ENCODE peak calls at places on chromosome 19, in eight cellular contexts. E, K, M, T, L, V, X and R are unnamed samples.

GRCh38 chr19:35729763-35730162 is 12.0 kb downstream of the KMT2B start:
- DNase-seq in T (peak; percentile 62), E (no peak), K (no peak), M (no peak), V (peak; percentile 82), X (no peak), L (no peak), R (no peak)

GRCh38 chr19:31715249-31715944 is 366.2 kb upstream of the TSHZ3 start:
- DNase-seq in M (no peak), T (no peak), K (no peak), E (no peak), V (no peak), X (no peak), L (no peak), R (no peak)

GRCh38 chr19:11089254-11090013 is at the start of gene LDLR:
- DNase-seq in K (peak; percentile 95), T (peak; percentile 92), E (peak; percentile 86), V (peak; percentile 88), L (peak; percentile 90), X (peak; percentile 86), M (peak; percentile 90), R (peak; percentile 78)

GRCh38 chr19:4295972-4296771 is 6.0 kb downstream of the TMIGD2 start:
- DNase-seq in L (no peak), T (no peak), V (peak; percentile 6), E (no peak), X (no peak), M (no peak), K (no peak), R (no peak)

GRCh38 chr19:35236638-35237400 is 8.3 kb upstream of the FAM187B start:
- DNase-seq in X (peak; percentile 21), L (no peak), M (no peak), E (no peak), T (no peak), V (no peak), K (peak; percentile 30), R (no peak)

GRCh38 chr19:11225815-11226214 is 13.6 kb upstream of the ANGPTL8 start:
- DNase-seq in M (no peak), K (no peak), T (no peak), X (no peak), V (peak; percentile 62), L (no peak), E (no peak), R (no peak)

GRCh38 chr19:44603201-44603945 is 10.0 kb upstream of the IGSF23 start:
- DNase-seq in T (no peak), X (no peak), K (no peak), L (no peak), V (peak; percentile 90), M (peak; percentile 99), E (no peak), R (no peak)

GRCh38 chr19:41206456-41206855 is 12.6 kb upstream of the AXL start:
- DNase-seq in M (no peak), V (peak; percentile 52), E (no peak), K (no peak), T (no peak), L (no peak), X (no peak), R (no peak)

GRCh38 chr19:46660601-46661019 is 372 bp downstream of the DACT3 start:
- DNase-seq in T (no peak), K (no peak), V (no peak), M (no peak), X (peak; percentile 52), L (peak; percentile 53), E (no peak), R (no peak)

GRCh38 chr19:1833540-1833939 is 14.7 kb downstream of the REXO1 start:
- DNase-seq in V (no peak), X (no peak), L (no peak), M (no peak), T (no peak), E (no peak), K (no peak), R (no peak)

GRCh38 chr19:19120308-19121156 is 17.7 kb downstream of the TMEM161A start:
- DNase-seq in V (peak; percentile 72), K (no peak), L (peak; percentile 55), M (peak; percentile 62), T (peak; percentile 95), X (no peak), E (peak; percentile 95), R (no peak)
- H3K27ac ChIP-seq in V (no peak overlapping the region), K (no peak overlapping the region), L (no peak overlapping the region), M (no peak overlapping the region), T (peak overlapping the region; percentile 75), X (no peak overlapping the region), E (peak overlapping the region; percentile 70), R (no peak overlapping the region)

GRCh38 chr19:49407079-49407478 is 16.2 kb downstream of the PTH2 start:
- DNase-seq in M (no peak), E (no peak), K (no peak), L (no peak), X (no peak), V (peak; percentile 57), T (no peak), R (no peak)

GRCh38 chr19:49411681-49412321 is 11.4 kb downstream of the PTH2 start:
- DNase-seq in K (no peak), L (no peak), V (peak; percentile 82), E (no peak), X (no peak), M (no peak), T (no peak), R (no peak)

GRCh38 chr19:49409441-49410029 is 13.7 kb downstream of the PTH2 start:
- DNase-seq in X (no peak), V (peak; percentile 46), T (no peak), K (no peak), L (no peak), E (no peak), M (no peak), R (no peak)

GRCh38 chr19:49407482-49408015 is 15.7 kb downstream of the PTH2 start:
- DNase-seq in T (no peak), M (no peak), L (no peak), V (no peak), E (no peak), K (no peak), X (no peak), R (no peak)

DNA sequence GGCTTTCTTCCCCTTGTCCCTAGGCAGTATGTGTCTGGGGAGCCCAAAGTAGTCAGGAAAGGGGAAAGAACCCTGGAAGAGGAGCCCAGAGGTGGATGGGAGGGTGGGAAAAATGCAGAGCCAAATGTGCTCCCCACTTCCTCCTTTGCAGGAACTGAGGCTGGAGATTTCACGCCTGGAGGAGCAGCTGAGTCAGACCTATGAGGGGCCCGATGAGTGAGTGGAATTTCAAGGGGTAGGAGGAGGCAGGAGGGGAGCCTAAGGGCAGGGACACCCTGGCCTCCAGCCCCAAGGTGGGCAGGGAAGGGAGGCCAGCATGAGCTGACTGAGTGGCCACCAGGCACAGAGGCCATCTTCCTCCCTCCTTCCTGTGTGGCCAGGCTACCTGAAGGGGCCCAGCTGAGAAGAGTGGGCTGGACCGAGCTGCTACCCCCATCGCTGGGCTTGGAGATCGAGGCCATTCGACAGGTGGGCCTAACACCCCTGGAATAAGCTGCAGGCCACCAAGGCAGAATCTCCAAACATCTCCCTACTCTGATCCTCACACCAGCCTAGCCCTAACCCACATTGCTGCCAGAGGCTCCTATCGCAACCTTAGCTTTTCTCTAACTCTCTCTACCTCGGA is 14.3 kb downstream of the PTH2 start:
- DNase-seq in K (no peak), E (no peak), M (no peak), T (no peak), V (peak; percentile 63), X (no peak), L (no peak), R (no peak)
- H3K27ac ChIP-seq in K (no peak overlapping the region), E (no peak overlapping the region), M (no peak overlapping the region), T (no peak overlapping the region), V (no peak overlapping the region), X (no peak overlapping the region), L (no peak overlapping the region), R (no peak overlapping the region)

GRCh38 chr19:813359-814107 is 8.2 kb downstream of the PLPPR3 start:
- DNase-seq in X (no peak), T (no peak), E (no peak), V (peak; percentile 90), L (peak; percentile 22), K (no peak), M (no peak), R (no peak)

GRCh38 chr19:814108-815078 is 7.4 kb downstream of the PLPPR3 start:
- DNase-seq in E (no peak), M (no peak), V (peak; percentile 91), T (no peak), L (peak; percentile 27), X (no peak), K (no peak), R (no peak)

GRCh38 chr19:815079-815774 is 6.5 kb downstream of the PLPPR3 start:
- DNase-seq in M (no peak), X (no peak), T (no peak), K (no peak), E (no peak), V (no peak), L (peak; percentile 30), R (no peak)

GRCh38 chr19:815775-816499 is 5.8 kb downstream of the PLPPR3 start:
- DNase-seq in V (peak; percentile 80), M (no peak), L (no peak), K (no peak), X (no peak), E (no peak), T (no peak), R (no peak)

DNA sequence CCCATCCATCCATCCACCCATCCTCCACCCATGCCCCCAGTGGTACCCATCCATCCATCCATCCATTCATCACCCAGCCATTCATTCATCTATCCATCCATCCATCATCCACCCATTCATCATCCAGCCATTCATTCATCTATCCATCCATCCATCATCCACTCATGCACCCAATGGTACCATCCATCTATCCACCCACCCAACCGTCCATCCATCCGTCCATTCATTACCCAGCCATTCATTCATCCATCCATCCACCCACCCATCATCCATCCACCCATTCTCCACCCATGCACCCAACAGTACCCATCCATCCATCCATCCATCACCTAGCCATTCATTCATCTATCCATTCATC is 5.3 kb downstream of the PLPPR3 start:
- DNase-seq in E (no peak), M (no peak), K (no peak), L (no peak), T (no peak), X (no peak), V (no peak), R (no peak)
- H3K27ac ChIP-seq in E (no peak overlapping the region), M (no peak overlapping the region), K (no peak overlapping the region), L (no peak overlapping the region), T (no peak overlapping the region), X (no peak overlapping the region), V (no peak overlapping the region), R (no peak overlapping the region)

GRCh38 chr19:17109962-17110598 is 34.5 kb downstream of the MYO9B start:
- DNase-seq in K (no peak), T (no peak), X (peak; percentile 88), L (peak; percentile 70), M (no peak), V (peak; percentile 82), E (no peak), R (no peak)
- H3K27ac ChIP-seq in K (no peak overlapping the region), T (peak overlapping the region; percentile 88), X (peak overlapping the region; percentile 93), L (no peak overlapping the region), M (peak overlapping the region; percentile 23), V (peak overlapping the region; percentile 49), E (no peak overlapping the region), R (no peak overlapping the region)

GRCh38 chr19:7617172-7617571 is 12.2 kb downstream of the XAB2 start:
- DNase-seq in M (no peak), E (no peak), L (no peak), X (no peak), T (no peak), V (no peak), K (no peak), R (no peak)
- H3K27ac ChIP-seq in M (no peak overlapping the region), E (no peak overlapping the region), L (no peak overlapping the region), X (peak overlapping the region; percentile 77), T (no peak overlapping the region), V (no peak overlapping the region), K (no peak overlapping the region), R (no peak overlapping the region)